ENCODE peak calls at places on chromosomes 2 and 18, in eight cellular contexts. H is right lobe of liver, K is WTC11, Q is Calu3, M is upper lobe of right lung, I is uterus, X is transverse colon, J is endothelial cell of umbilical vein. R is an unnamed sample.

GRCh38 chr18:10530852-10531251 is 5.0 kb downstream of the NAPG start:
- DNase-seq in X (no peak), Q (no peak), M (no peak), J (no peak), I (no peak), H (no peak), K (no peak), R (no peak)

GRCh38 chr2:12213222-12213621 is 466.8 kb downstream of the LPIN1 start:
- DNase-seq in Q (no peak), H (no peak), X (no peak), I (no peak), J (peak; percentile 11), K (no peak), M (no peak), R (no peak)

GRCh38 chr2:232597362-232598079 is 35.9 kb upstream of the EFHD1 start:
- DNase-seq in I (no peak), Q (no peak), K (no peak), H (no peak), X (no peak), M (no peak), J (no peak), R (no peak)

GRCh38 chr18:40357536-40357935 is 1597.5 kb upstream of the PIK3C3 start:
- DNase-seq in X (no peak), M (no peak), Q (no peak), I (no peak), H (no peak), J (no peak), K (no peak), R (no peak)

GRCh38 chr2:226313071-226313470 is 486.5 kb downstream of the IRS1 start:
- DNase-seq in M (no peak), X (no peak), I (no peak), K (no peak), H (no peak), Q (no peak), J (no peak), R (no peak)

GRCh38 chr2:108554530-108554929 is 20.3 kb downstream of the LIMS1 start:
- DNase-seq in H (no peak), M (no peak), Q (no peak), X (no peak), I (no peak), K (no peak), J (no peak), R (no peak)

GRCh38 chr18:10270160-10270571 is 184.3 kb upstream of the APCDD1 start:
- DNase-seq in M (no peak), K (no peak), I (peak; percentile 61), H (no peak), X (no peak), Q (no peak), J (peak; percentile 99), R (no peak)

GRCh38 chr2:219912530-219912929 is 285.1 kb downstream of the SLC4A3 start:
- DNase-seq in X (no peak), K (no peak), M (no peak), I (peak; percentile 73), H (no peak), J (no peak), Q (no peak), R (no peak)

GRCh38 chr2:225893151-225893550 is 493.6 kb downstream of the NYAP2 start:
- DNase-seq in M (no peak), J (no peak), Q (no peak), I (no peak), H (peak; percentile 51), X (no peak), K (no peak), R (no peak)

GRCh38 chr2:216516730-216517350 is 18.2 kb downstream of the RPL37A start:
- DNase-seq in J (peak; percentile 66), I (no peak), H (no peak), M (no peak), X (no peak), K (no peak), Q (no peak), R (no peak)

GRCh38 chr18:68623342-68623741 is 91.6 kb downstream of the TMX3 start:
- DNase-seq in X (no peak), I (no peak), K (peak; percentile 61), H (no peak), M (no peak), J (peak; percentile 72), Q (peak; percentile 60), R (no peak)

GRCh38 chr18:44887227-44887631 is 206.5 kb downstream of the SETBP1 start:
- DNase-seq in M (no peak), H (peak; percentile 32), Q (peak; percentile 60), X (peak; percentile 42), J (no peak), I (no peak), K (no peak), R (no peak)

GRCh38 chr2:207683879-207684627 is 27.4 kb upstream of the CCNYL1 start:
- DNase-seq in I (no peak), J (peak; percentile 65), X (peak; percentile 48), Q (peak; percentile 24), H (no peak), M (no peak), K (no peak), R (no peak)

GRCh38 chr18:53324353-53324752 is 900.1 kb downstream of the MBD2 start:
- DNase-seq in H (no peak), M (no peak), I (no peak), J (no peak), X (no peak), Q (no peak), K (no peak), R (no peak)

GRCh38 chr2:166230024-166230723 is 102.4 kb upstream of the SCN1A start:
- DNase-seq in K (no peak), H (no peak), J (peak; percentile 57), Q (peak; percentile 14), I (no peak), M (no peak), X (no peak), R (no peak)

GRCh38 chr2:128412181-128412871 is 93.7 kb upstream of the HS6ST1 start:
- DNase-seq in X (no peak), M (peak; percentile 39), J (no peak), I (peak; percentile 8), H (no peak), K (no peak), Q (no peak), R (peak; percentile 76)

GRCh38 chr18:46096651-46097300 is 1.3 kb downstream of the ATP5F1A start:
- DNase-seq in J (no peak), Q (no peak), K (no peak), I (no peak), M (no peak), X (no peak), H (no peak), R (no peak)

GRCh38 chr2:142131016-142131714 is at the start of gene LRP1B:
- DNase-seq in H (peak; percentile 16), K (peak; percentile 33), Q (peak; percentile 18), M (peak; percentile 54), X (no peak), I (no peak), J (peak; percentile 45), R (no peak)

GRCh38 chr2:69682525-69682924 is 39.0 kb upstream of the AAK1 start:
- DNase-seq in M (no peak), Q (no peak), H (no peak), I (no peak), K (no peak), X (no peak), J (no peak), R (no peak)

GRCh38 chr2:129490666-129491065 is 488.8 kb upstream of the RAB6C start:
- DNase-seq in K (no peak), J (no peak), H (no peak), I (no peak), M (no peak), Q (no peak), X (no peak), R (no peak)

GRCh38 chr2:118698564-118698963 is 148.9 kb downstream of the EN1 start:
- DNase-seq in H (no peak), M (no peak), Q (no peak), J (no peak), K (no peak), I (no peak), X (no peak), R (no peak)

DNA sequence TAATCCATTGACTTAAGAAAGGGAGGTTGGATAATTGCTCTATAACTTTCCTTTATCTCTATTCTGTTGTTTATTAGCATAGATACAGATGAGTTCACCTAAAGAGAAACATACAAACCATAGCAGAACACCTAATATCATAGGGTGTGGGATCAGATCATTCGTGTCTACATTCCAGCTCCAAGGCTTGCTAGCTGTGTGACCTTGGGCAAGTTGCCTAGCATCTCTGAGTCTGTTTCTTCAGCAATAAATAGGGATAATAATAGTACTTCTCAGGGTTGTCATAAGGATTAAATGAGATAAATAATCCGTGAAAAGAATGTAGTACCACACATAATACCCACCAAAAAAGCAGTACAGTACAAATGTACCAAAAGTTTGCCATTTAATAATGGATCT is 126.2 kb downstream of the PLB1 start:
- DNase-seq in J (no peak), Q (no peak), H (no peak), I (no peak), K (no peak), M (no peak), X (no peak), R (no peak)
- TF ChIP-seq CTCF in J (no peak), Q (no peak), H (no peak), I (no peak), K (no peak), M (no peak), X (no peak), R (no peak)

GRCh38 chr2:72661985-72662384 is 163.8 kb downstream of the EXOC6B start:
- DNase-seq in I (no peak), Q (no peak), H (no peak), X (no peak), K (no peak), J (no peak), M (no peak), R (no peak)
- TF ChIP-seq CTCF in I (no peak), Q (no peak), H (no peak), X (no peak), K (no peak), J (no peak), M (no peak), R (no peak)

DNA sequence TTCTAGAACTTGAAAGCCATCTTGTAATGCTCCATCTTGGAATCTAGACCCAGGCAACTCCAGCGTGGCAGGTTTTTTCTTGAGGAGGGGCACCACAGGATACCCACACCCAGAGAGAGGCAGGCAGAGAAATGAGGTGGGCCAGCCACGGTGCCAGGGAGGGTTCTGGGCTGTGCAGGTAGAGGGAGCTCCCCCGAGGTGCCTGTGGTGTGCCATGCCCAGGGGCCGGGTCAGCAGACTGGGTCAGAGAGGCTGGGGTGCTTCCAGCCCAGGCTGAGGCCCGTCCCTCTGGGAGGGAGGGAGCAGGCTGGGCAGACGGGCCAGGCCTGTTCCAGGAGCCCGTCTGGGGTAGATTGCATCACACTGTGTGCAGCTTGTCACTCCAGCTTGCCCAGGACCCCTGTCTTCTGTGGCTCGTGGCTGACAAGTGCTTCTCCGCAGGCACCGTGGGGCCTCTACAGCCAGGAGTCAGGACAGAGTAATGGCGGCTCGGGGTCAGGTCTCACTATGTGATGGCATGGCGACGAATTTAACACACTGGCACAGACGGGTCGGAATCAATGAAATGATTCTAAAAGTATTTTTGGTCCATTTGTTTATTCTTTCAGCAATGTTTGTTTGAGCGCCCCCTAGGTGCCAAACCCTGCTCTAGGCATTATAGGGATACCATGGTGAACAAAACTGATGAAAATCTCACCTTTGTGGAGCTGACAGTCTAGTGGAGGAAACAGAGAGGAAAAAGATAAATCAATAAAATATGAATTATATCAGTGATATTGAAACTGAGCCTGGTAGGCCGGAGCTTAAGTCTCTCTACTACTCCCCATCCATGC is 144.0 kb downstream of the ACOXL start:
- DNase-seq in H (no peak), K (peak; percentile 56), M (no peak), Q (no peak), J (no peak), X (no peak), I (no peak), R (peak; percentile 83)
- TF ChIP-seq CTCF in H (peak; percentile 12), K (peak; percentile 53), M (no peak), Q (no peak), J (no peak), X (no peak), I (no peak), R (no peak)

GRCh38 chr18:58320907-58321561 is 277.0 kb downstream of the NEDD4L start:
- DNase-seq in M (no peak), X (no peak), H (no peak), K (no peak), J (no peak), I (no peak), Q (no peak), R (no peak)
- TF ChIP-seq CTCF in M (no peak), X (no peak), H (no peak), K (no peak), J (no peak), I (no peak), Q (no peak), R (no peak)

R was measured in osteocyte.